ENCODE peak calls at places on chromosomes 3 and 15, in eight cellular contexts. L is HFF-Myc; Z is amygdala; H is NCI-H2029 treated with DMSO at 0.1 percent for 48 hours; W is AG10803; G is NCI-H345; Q is stimulated activated CD4-positive, alpha-beta T cell treated with anti-CD3 and anti-CD28 coated beads, Interleukin-4, amount 100 ng/mL, for 1 hour; X is activated CD8-positive, alpha-beta T cell treated with anti-CD3 and anti-CD28 coated beads for 36 hours. B is an unnamed sample.

GRCh38 chr3:79515072-79515471 is 252.7 kb downstream of the ROBO1 start:
- DNase-seq in L (no peak), Z (no peak), H (no peak), W (no peak), G (no peak), Q (no peak), X (no peak), B (no peak)

GRCh38 chr15:33068531-33068990 is 126.0 kb downstream of the FMN1 start:
- DNase-seq in L (peak), Z (no peak), H (peak), W (peak), G (peak), Q (no peak), X (no peak), B (no peak)

GRCh38 chr3:15271785-15272381 is 60.5 kb downstream of the SH3BP5 start:
- DNase-seq in L (no peak), Z (no peak), H (no peak), W (no peak), G (no peak), Q (peak), X (peak), B (peak)

GRCh38 chr3:191901746-191902145 is 440.8 kb downstream of the PYDC2 start:
- DNase-seq in L (no peak), Z (no peak), H (no peak), W (no peak), G (no peak), Q (no peak), X (no peak), B (no peak)

GRCh38 chr3:60056394-60056793 is 1006.6 kb upstream of the CFAP20DC start:
- DNase-seq in L (no peak), Z (no peak), H (no peak), W (no peak), G (no peak), Q (no peak), X (no peak), B (no peak)

GRCh38 chr3:4736284-4736861 is 242.9 kb upstream of the BHLHE40 start:
- DNase-seq in L (no peak), Z (no peak), H (no peak), W (peak), G (no peak), Q (no peak), X (no peak), B (no peak)

GRCh38 chr3:15512173-15512572 is 9.3 kb downstream of the COLQ start:
- DNase-seq in L (no peak), Z (peak), H (peak), W (peak), G (peak), Q (no peak), X (no peak), B (no peak)

GRCh38 chr3:178325330-178325729 is 210.9 kb upstream of the KCNMB2 start:
- DNase-seq in L (no peak), Z (no peak), H (no peak), W (peak), G (peak), Q (no peak), X (no peak), B (no peak)

GRCh38 chr15:26883466-26883865 is 16.6 kb downstream of the GABRA5 start:
- DNase-seq in L (no peak), Z (no peak), H (no peak), W (no peak), G (no peak), Q (no peak), X (no peak), B (no peak)

GRCh38 chr3:13209334-13209733 is 136.1 kb upstream of the IQSEC1 start:
- DNase-seq in L (no peak), Z (no peak), H (no peak), W (no peak), G (no peak), Q (no peak), X (no peak), B (no peak)

GRCh38 chr3:126270145-126270811 is 86.9 kb downstream of the KLF15 start:
- DNase-seq in L (no peak), Z (peak), H (peak), W (no peak), G (peak), Q (no peak), X (no peak), B (no peak)